ENCODE peak calls at places on chromosomes 7 and 10, in four cellular contexts. N is K562, A is HL-60, D is GM12878. Q is an unnamed sample.

GRCh38 chr7:80480566-80480965 is 31.3 kb downstream of the GNAT3 start:
- DNase-seq in N (no peak), D (no peak), A (no peak), Q (no peak)

GRCh38 chr7:50504646-50505546 is 54.7 kb upstream of the FIGNL1 start:
- DNase-seq in A (no peak), N (no peak), D (no peak), Q (no peak)

GRCh38 chr7:47535704-47536628 is 45.9 kb downstream of the TNS3 start:
- DNase-seq in D (no peak), A (no peak), N (no peak), Q (no peak)

GRCh38 chr7:42742321-42742720 is 169.5 kb downstream of the C7orf25 start:
- DNase-seq in A (no peak), N (no peak), D (no peak), Q (no peak)

GRCh38 chr7:40972426-40972825 is 730.5 kb downstream of the INHBA start:
- DNase-seq in D (no peak), A (no peak), N (no peak), Q (no peak)

GRCh38 chr7:1813394-1814088 is 143.5 kb downstream of the ELFN1 start:
- DNase-seq in D (no peak), A (no peak), N (no peak), Q (no peak)

GRCh38 chr10:59283456-59284082 is 78.8 kb downstream of the FAM13C start:
- DNase-seq in D (no peak), N (no peak), A (no peak), Q (no peak)

GRCh38 chr7:90772410-90772809 is 176.3 kb downstream of the CDK14 start:
- DNase-seq in A (peak), N (no peak), D (no peak), Q (no peak)

GRCh38 chr7:116997972-116998371 is 44.7 kb downstream of the ST7 start:
- DNase-seq in N (no peak), A (no peak), D (no peak), Q (no peak)

GRCh38 chr7:51188987-51189386 is 127.6 kb downstream of the COBL start:
- DNase-seq in D (no peak), N (no peak), A (no peak), Q (no peak)

GRCh38 chr7:35680403-35681013 is 14.4 kb downstream of the HERPUD2 start:
- DNase-seq in A (no peak), D (no peak), N (no peak), Q (no peak)

GRCh38 chr10:62426086-62426485 is 51.9 kb downstream of the ZNF365 start:
- DNase-seq in N (no peak), A (no peak), D (no peak), Q (no peak)

GRCh38 chr10:128701381-128701780 is 575.2 kb upstream of the MKI67 start:
- DNase-seq in N (no peak), D (no peak), A (no peak), Q (no peak)

GRCh38 chr10:74262856-74263255 is 111.8 kb downstream of the ADK start:
- DNase-seq in N (no peak), A (no peak), D (no peak), Q (no peak)

GRCh38 chr7:45979275-45980180 is 58.5 kb upstream of the IGFBP3 start:
- DNase-seq in N (no peak), A (no peak), D (no peak), Q (no peak)

GRCh38 chr10:97701438-97702064 is 12.0 kb upstream of the MARVELD1 start:
- DNase-seq in A (no peak), N (peak), D (no peak), Q (peak)

GRCh38 chr10:129658673-129659072 is 191.6 kb downstream of the MGMT start:
- DNase-seq in A (no peak), N (peak), D (no peak), Q (no peak)

GRCh38 chr7:129990403-129991192 is 37.8 kb upstream of the UBE2H start:
- DNase-seq in N (no peak), D (no peak), A (no peak), Q (no peak)

GRCh38 chr10:7432884-7433726 is 22.3 kb upstream of the SFMBT2 start:
- DNase-seq in D (no peak), N (no peak), A (no peak), Q (no peak)

GRCh38 chr7:131130324-131130723 is 197.4 kb upstream of the MKLN1 start:
- DNase-seq in N (no peak), D (no peak), A (no peak), Q (no peak)

GRCh38 chr10:62916157-62916603 is 100.0 kb upstream of the EGR2 start:
- DNase-seq in N (no peak), D (no peak), A (peak), Q (no peak)

GRCh38 chr10:71255817-71256660 is 43.7 kb downstream of the UNC5B start:
- DNase-seq in N (no peak), D (no peak), A (no peak), Q (no peak)

GRCh38 chr7:6272481-6273323 is at the start of gene CYTH3:
- DNase-seq in N (peak), A (peak), D (no peak), Q (peak)

GRCh38 chr10:110326351-110327032 is 21.8 kb upstream of the SMNDC1 start:
- DNase-seq in A (no peak), D (peak), N (no peak), Q (no peak)

GRCh38 chr10:4847580-4848020 is 21.6 kb downstream of the AKR1E2 start:
- DNase-seq in N (peak), A (no peak), D (no peak), Q (no peak)

GRCh38 chr10:59709472-59710125 is at the start of gene SLC16A9:
- DNase-seq in N (peak), D (peak), A (peak), Q (peak)

GRCh38 chr7:55019329-55019690 is 493 bp downstream of the EGFR start:
- DNase-seq in D (no peak), A (no peak), N (no peak), Q (peak)

GRCh38 chr7:115297651-115298050 is 375.8 kb downstream of the MDFIC start:
- DNase-seq in A (no peak), D (no peak), N (no peak), Q (no peak)

GRCh38 chr7:130921391-130922180 is 187.6 kb upstream of the KLF14 start:
- DNase-seq in D (no peak), N (no peak), A (no peak), Q (no peak)

GRCh38 chr7:22784346-22784745 is 38.3 kb downstream of the TOMM7 start:
- DNase-seq in A (no peak), N (no peak), D (no peak), Q (no peak)

GRCh38 chr10:110209926-110210662 is 2.7 kb downstream of the MXI1 start:
- DNase-seq in D (no peak), A (no peak), N (peak), Q (no peak)

GRCh38 chr10:119665901-119666708 is 14.9 kb downstream of the BAG3 start:
- DNase-seq in A (no peak), N (no peak), D (no peak), Q (no peak)

GRCh38 chr7:97639036-97639435 is 92.8 kb upstream of the TAC1 start:
- DNase-seq in A (no peak), N (no peak), D (no peak), Q (no peak)

GRCh38 chr7:30846378-30846777 is 65.3 kb upstream of the AQP1 start:
- DNase-seq in D (no peak), A (no peak), N (no peak), Q (no peak)

GRCh38 chr7:159049266-159050025 is 95.2 kb downstream of the VIPR2 start:
- DNase-seq in N (no peak), D (no peak), A (no peak), Q (no peak)

GRCh38 chr7:14834456-14834855 is 68.1 kb downstream of the DGKB start:
- DNase-seq in N (no peak), A (no peak), D (no peak), Q (no peak)

GRCh38 chr10:29304259-29305030 is 15.6 kb downstream of the LYZL1 start:
- DNase-seq in D (no peak), N (peak), A (no peak), Q (peak)

GRCh38 chr7:44068054-44068453 is 2.7 kb upstream of the PGAM2 start:
- DNase-seq in A (no peak), N (no peak), D (no peak), Q (no peak)

DNA sequence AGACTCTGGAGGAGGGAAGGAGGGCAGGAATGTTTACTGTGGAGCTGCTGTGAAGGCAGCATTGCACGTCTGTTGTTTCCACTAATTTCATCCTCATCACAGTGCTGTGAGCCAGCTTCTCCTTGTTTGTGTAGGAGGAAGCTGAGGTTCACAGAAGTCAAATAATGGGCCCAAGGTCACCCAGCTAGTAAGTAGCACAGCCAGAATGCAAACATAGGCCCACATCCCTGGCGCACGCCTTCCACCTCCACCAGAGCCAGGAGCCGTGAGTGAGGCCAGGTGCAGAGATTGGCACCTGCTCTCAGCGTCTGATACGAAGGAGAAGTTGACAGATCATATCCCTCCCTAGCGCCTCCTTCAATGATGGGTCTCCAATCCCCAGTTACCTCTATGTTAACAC is 93.6 kb downstream of the HTR5A start:
- DNase-seq in N (no peak), D (no peak), A (no peak), Q (no peak)
- TF ChIP-seq SPI1 in N (no peak), D (no peak), A (no peak), Q (no peak)

DNA sequence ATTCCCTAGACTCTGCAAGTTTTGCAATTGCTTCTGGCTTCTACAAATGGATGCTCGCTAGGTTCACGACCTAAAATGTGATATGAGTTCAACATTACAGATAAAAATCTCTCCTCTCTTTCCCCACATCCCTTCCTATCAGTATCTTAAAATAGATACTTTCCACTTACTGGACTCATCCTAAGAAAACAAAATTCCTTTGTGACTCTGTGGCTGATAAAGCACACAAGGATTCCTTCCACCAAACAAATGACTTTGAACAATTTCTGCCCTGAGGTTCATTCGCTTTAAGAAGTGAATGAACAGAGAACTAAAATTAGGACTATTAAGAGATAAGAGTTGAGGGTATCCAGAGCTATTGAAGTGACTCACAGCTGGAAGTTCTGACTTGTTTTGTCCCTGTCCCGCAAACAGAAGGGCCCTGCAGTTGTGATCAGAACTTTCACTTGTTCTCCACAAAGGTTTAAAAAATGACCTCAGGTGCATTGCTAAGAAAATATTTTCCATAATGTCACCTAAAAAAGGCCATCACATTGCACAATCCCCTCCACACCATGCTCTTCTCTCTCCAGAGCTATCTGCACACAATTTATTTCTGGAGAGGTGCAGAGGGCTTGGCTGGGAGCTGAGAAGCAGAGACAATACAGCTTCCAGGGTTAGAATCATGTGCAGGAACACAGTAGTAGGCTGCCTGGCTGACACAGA is 96.1 kb downstream of the PIP4K2A start:
- DNase-seq in N (no peak), D (no peak), A (no peak), Q (no peak)
- TF ChIP-seq SPI1 in N (no peak), D (no peak), A (no peak), Q (no peak)

GRCh38 chr10:105844653-105845052 is 1203.6 kb downstream of the SORCS3 start:
- DNase-seq in N (no peak), A (no peak), D (no peak), Q (no peak)

GRCh38 chr10:105840288-105840770 is 1199.2 kb downstream of the SORCS3 start:
- DNase-seq in D (no peak), A (no peak), N (no peak), Q (no peak)

GRCh38 chr10:105843786-105844560 is 1202.9 kb downstream of the SORCS3 start:
- DNase-seq in N (no peak), A (no peak), D (peak), Q (no peak)
- TF ChIP-seq SPI1 in N (no peak), A (no peak), D (no peak), Q (no peak)

DNA sequence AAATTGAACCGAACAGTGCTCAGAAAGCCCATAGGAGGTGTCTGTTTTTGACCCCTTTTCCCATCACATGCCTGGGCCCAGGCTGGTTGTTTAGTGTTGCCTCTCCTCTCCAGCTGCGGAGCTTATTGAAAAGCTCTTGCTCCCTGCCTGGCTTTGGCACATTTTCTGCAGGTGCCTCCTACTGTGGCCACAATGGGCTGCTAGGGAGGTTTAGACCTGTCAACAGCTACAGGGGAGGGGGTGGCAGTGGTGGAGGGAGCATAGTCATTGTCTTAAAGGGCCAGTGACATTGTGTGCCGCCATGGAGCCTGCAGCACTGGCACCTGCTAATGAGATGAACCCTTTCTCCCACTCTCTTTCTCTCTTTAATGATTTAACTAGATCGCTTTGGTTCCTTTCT is 13.2 kb upstream of the ENO4 start:
- DNase-seq in N (no peak), D (no peak), A (no peak), Q (no peak)
- TF ChIP-seq SPI1 in N (no peak), D (no peak), A (no peak), Q (no peak)

GRCh38 chr7:36941359-36941758 is 217.1 kb upstream of the AOAH start:
- DNase-seq in A (no peak), D (no peak), N (no peak), Q (no peak)

GRCh38 chr7:36942558-36943354 is 218.5 kb upstream of the AOAH start:
- DNase-seq in A (no peak), D (no peak), N (no peak), Q (no peak)

GRCh38 chr7:36942062-36942461 is 217.8 kb upstream of the AOAH start:
- DNase-seq in N (no peak), A (no peak), D (no peak), Q (no peak)

GRCh38 chr7:36939816-36940215 is 215.5 kb upstream of the AOAH start:
- DNase-seq in N (no peak), A (no peak), D (no peak), Q (no peak)

GRCh38 chr7:36937754-36938551 is 213.7 kb upstream of the AOAH start:
- DNase-seq in A (no peak), N (peak), D (no peak), Q (no peak)
- TF ChIP-seq SPI1 in A (no peak), N (no peak), D (no peak), Q (no peak)

GRCh38 chr7:151993977-151994676 is 31.3 kb upstream of the GALNT11 start:
- DNase-seq in A (no peak), N (no peak), D (no peak), Q (no peak)
- TF ChIP-seq SPI1 in A (no peak), N (no peak), D (no peak), Q (no peak)

Q was measured in GM12891.